ENCODE peak calls at places on chromosomes 4 and X, in eight cellular contexts. One of them, this sample, is unnamed.

GRCh38 chrX:39144323-39144722 is 343.1 kb downstream of the MID1IP1 start:
- DNase-seq in astrocyte of the spinal cord: no peak
- DNase-seq in MCF 10A: no peak
- DNase-seq in omental fat pad: no peak
- DNase-seq in HCT116: no peak
- DNase-seq in lower leg skin: no peak
- DNase-seq in pancreas: no peak
- DNase-seq in astrocyte of the cerebellum: no peak
- DNase-seq in this sample: no peak

GRCh38 chr4:40916880-40917279 is 167.1 kb downstream of the NSUN7 start:
- DNase-seq in MCF 10A: peak
- DNase-seq in pancreas: peak
- DNase-seq in HCT116: peak
- DNase-seq in astrocyte of the spinal cord: no peak
- DNase-seq in omental fat pad: no peak
- DNase-seq in lower leg skin: no peak
- DNase-seq in astrocyte of the cerebellum: no peak
- DNase-seq in this sample: no peak

GRCh38 chr4:139454646-139455045 is 725 bp downstream of the RAB33B start:
- DNase-seq in astrocyte of the spinal cord: peak
- DNase-seq in HCT116: no peak
- DNase-seq in pancreas: no peak
- DNase-seq in lower leg skin: no peak
- DNase-seq in omental fat pad: no peak
- DNase-seq in MCF 10A: no peak
- DNase-seq in astrocyte of the cerebellum: no peak
- DNase-seq in this sample: no peak

GRCh38 chrX:12901486-12901885 is 4.9 kb upstream of the TLR8 start:
- DNase-seq in pancreas: peak
- DNase-seq in astrocyte of the cerebellum: peak
- DNase-seq in lower leg skin: peak
- DNase-seq in omental fat pad: no peak
- DNase-seq in MCF 10A: peak
- DNase-seq in HCT116: peak
- DNase-seq in astrocyte of the spinal cord: peak
- DNase-seq in this sample: no peak

GRCh38 chr4:176729489-176729888 is 63.2 kb downstream of the VEGFC start:
- DNase-seq in MCF 10A: no peak
- DNase-seq in omental fat pad: no peak
- DNase-seq in pancreas: no peak
- DNase-seq in astrocyte of the spinal cord: no peak
- DNase-seq in lower leg skin: no peak
- DNase-seq in HCT116: no peak
- DNase-seq in astrocyte of the cerebellum: no peak
- DNase-seq in this sample: no peak

GRCh38 chr4:165475706-165476070 is 96.9 kb downstream of the CPE start:
- DNase-seq in MCF 10A: no peak
- DNase-seq in pancreas: no peak
- DNase-seq in lower leg skin: no peak
- DNase-seq in astrocyte of the cerebellum: no peak
- DNase-seq in astrocyte of the spinal cord: no peak
- DNase-seq in omental fat pad: no peak
- DNase-seq in HCT116: no peak
- DNase-seq in this sample: no peak

GRCh38 chrX:19799319-19800182 is 87.8 kb downstream of the SH3KBP1 start:
- DNase-seq in MCF 10A: no peak
- DNase-seq in pancreas: no peak
- DNase-seq in astrocyte of the cerebellum: no peak
- DNase-seq in omental fat pad: no peak
- DNase-seq in HCT116: no peak
- DNase-seq in lower leg skin: peak
- DNase-seq in astrocyte of the spinal cord: peak
- DNase-seq in this sample: no peak

GRCh38 chr4:165625281-165625680 is 246.5 kb downstream of the CPE start:
- DNase-seq in astrocyte of the cerebellum: no peak
- DNase-seq in omental fat pad: no peak
- DNase-seq in astrocyte of the spinal cord: no peak
- DNase-seq in HCT116: no peak
- DNase-seq in pancreas: no peak
- DNase-seq in lower leg skin: no peak
- DNase-seq in MCF 10A: no peak
- DNase-seq in this sample: no peak

GRCh38 chr4:129046055-129046959 is 47.0 kb downstream of the SCLT1 start:
- DNase-seq in pancreas: no peak
- DNase-seq in MCF 10A: no peak
- DNase-seq in astrocyte of the spinal cord: no peak
- DNase-seq in astrocyte of the cerebellum: no peak
- DNase-seq in lower leg skin: no peak
- DNase-seq in omental fat pad: no peak
- DNase-seq in HCT116: no peak
- DNase-seq in this sample: no peak

DNA sequence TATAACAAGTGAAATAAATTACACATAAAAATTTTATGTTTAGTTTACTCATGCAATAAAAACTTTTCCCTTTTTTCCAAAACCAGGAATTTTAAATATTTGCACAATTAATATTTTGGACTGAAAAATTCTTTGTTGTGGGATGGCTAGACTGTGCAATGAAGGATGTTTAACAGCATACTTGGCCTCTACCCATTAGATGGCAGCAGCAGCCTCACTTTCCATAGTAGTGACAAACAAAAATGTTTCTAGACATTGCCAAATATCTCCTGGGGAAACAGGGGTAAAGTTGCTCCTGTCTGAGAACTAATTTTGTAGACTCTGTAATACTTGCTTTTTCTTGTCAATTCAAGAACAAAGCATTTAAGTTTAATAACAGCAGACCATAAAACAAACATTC is 49.8 kb downstream of the SCLT1 start:
- DNase-seq in astrocyte of the cerebellum: peak
- DNase-seq in MCF 10A: peak
- DNase-seq in HCT116: no peak
- DNase-seq in omental fat pad: no peak
- DNase-seq in astrocyte of the spinal cord: peak
- DNase-seq in lower leg skin: no peak
- DNase-seq in pancreas: no peak
- DNase-seq in this sample: no peak
- TF ChIP-seq CTCF in astrocyte of the cerebellum: peak
- TF ChIP-seq CTCF in MCF 10A: peak
- TF ChIP-seq CTCF in HCT116: peak
- TF ChIP-seq CTCF in omental fat pad: no peak
- TF ChIP-seq CTCF in astrocyte of the spinal cord: peak
- TF ChIP-seq CTCF in lower leg skin: no peak
- TF ChIP-seq CTCF in pancreas: no peak
- TF ChIP-seq CTCF in this sample: no peak

GRCh38 chr4:109864134-109864533 is 16.2 kb downstream of the LRIT3 start:
- DNase-seq in HCT116: no peak
- DNase-seq in omental fat pad: no peak
- DNase-seq in pancreas: no peak
- DNase-seq in MCF 10A: no peak
- DNase-seq in lower leg skin: no peak
- DNase-seq in astrocyte of the spinal cord: no peak
- DNase-seq in astrocyte of the cerebellum: no peak
- DNase-seq in this sample: no peak
- TF ChIP-seq CTCF in HCT116: no peak
- TF ChIP-seq CTCF in omental fat pad: no peak
- TF ChIP-seq CTCF in pancreas: no peak
- TF ChIP-seq CTCF in MCF 10A: no peak
- TF ChIP-seq CTCF in lower leg skin: no peak
- TF ChIP-seq CTCF in astrocyte of the spinal cord: no peak
- TF ChIP-seq CTCF in astrocyte of the cerebellum: no peak
- TF ChIP-seq CTCF in this sample: no peak

DNA sequence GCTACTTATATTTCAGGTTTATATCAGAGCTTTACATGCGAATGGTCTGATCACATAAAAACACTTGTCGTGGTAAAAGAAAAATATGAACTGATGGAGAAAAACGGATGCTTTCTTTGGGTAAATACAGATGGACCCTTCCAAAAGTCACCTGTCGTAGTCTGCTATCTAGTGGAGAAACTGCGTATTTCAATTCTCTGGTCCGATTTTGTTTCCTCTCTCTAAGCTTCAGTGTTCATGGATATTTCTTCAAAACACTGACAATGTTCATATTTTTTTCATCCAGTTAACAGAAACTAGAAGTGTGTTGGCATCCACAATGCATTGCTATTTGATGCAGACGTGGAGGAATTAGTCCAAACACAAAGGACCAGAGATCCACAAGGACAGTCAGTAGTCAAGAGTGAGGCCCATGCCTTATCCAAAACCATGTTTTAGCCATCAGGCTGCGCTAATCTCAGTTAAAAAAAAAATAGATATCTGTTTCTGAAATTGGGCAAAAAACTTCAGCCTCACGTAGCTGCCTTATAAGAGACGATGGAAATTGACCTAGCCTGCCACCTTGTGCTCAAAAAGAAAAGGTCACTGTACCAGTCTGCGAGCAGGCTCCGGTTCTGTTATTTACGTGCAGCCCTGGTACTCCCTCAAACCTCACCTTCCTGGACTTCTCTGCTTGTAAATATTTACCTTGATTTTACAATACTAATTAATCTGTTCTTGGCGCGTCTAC is 16.0 kb downstream of the MEPE start:
- DNase-seq in astrocyte of the spinal cord: peak
- DNase-seq in astrocyte of the cerebellum: peak
- DNase-seq in lower leg skin: peak
- DNase-seq in HCT116: peak
- DNase-seq in MCF 10A: peak
- DNase-seq in pancreas: no peak
- DNase-seq in omental fat pad: no peak
- DNase-seq in this sample: no peak
- TF ChIP-seq CTCF in astrocyte of the spinal cord: peak
- TF ChIP-seq CTCF in astrocyte of the cerebellum: peak
- TF ChIP-seq CTCF in lower leg skin: no peak
- TF ChIP-seq CTCF in HCT116: peak
- TF ChIP-seq CTCF in MCF 10A: peak
- TF ChIP-seq CTCF in pancreas: peak
- TF ChIP-seq CTCF in omental fat pad: no peak
- TF ChIP-seq CTCF in this sample: peak

DNA sequence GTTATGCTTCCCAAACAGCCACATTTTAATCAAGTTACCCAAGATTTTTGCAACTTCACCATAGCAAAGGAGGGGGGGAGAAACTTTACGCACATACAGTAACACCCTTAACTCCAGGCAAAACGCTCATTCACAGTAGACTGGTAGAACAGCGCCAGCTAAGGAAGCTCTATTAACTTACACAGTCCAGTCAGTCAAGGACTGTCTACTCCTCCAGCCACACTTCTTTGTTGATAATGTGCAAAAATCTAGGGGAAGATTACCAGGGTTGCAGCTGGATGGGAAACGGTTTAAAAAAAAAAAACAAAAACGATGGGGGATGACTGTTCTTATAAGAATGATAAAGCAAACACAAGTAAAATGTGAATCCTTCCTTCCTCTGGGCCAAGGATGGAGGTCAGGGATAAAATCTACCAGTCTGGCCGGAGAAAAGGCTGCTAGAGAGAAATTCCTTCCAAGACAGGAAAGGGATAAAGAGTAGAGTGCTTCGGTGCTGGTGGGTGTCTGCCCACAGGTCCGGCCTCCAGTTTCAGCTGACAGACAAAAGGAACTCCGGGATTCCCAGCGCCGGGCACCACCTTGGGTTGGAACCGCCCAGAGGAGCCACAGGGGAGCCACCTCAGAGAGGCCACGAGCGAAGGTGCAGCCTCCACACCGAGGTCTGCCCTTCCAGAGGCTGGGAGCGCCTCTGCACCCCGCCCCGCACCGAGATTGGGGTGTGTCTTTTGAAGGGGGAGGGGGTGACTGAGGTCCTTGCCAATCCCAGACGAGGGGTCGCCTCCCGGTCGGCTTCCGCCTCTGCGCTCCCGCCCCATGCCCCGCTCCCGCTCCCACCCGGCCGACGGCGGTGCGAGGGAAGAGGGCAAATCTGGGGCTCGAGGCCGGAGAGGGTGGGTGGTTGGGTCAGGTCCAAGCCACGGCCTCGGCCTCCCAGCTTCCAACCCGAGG is 789 bp downstream of the ANKRD50 start:
- DNase-seq in astrocyte of the spinal cord: peak
- DNase-seq in omental fat pad: peak
- DNase-seq in HCT116: peak
- DNase-seq in astrocyte of the cerebellum: peak
- DNase-seq in MCF 10A: peak
- DNase-seq in lower leg skin: peak
- DNase-seq in pancreas: peak
- DNase-seq in this sample: peak
- TF ChIP-seq CTCF in astrocyte of the spinal cord: peak
- TF ChIP-seq CTCF in omental fat pad: no peak
- TF ChIP-seq CTCF in HCT116: no peak
- TF ChIP-seq CTCF in astrocyte of the cerebellum: peak
- TF ChIP-seq CTCF in MCF 10A: no peak
- TF ChIP-seq CTCF in lower leg skin: no peak
- TF ChIP-seq CTCF in pancreas: no peak
- TF ChIP-seq CTCF in this sample: peak

DNA sequence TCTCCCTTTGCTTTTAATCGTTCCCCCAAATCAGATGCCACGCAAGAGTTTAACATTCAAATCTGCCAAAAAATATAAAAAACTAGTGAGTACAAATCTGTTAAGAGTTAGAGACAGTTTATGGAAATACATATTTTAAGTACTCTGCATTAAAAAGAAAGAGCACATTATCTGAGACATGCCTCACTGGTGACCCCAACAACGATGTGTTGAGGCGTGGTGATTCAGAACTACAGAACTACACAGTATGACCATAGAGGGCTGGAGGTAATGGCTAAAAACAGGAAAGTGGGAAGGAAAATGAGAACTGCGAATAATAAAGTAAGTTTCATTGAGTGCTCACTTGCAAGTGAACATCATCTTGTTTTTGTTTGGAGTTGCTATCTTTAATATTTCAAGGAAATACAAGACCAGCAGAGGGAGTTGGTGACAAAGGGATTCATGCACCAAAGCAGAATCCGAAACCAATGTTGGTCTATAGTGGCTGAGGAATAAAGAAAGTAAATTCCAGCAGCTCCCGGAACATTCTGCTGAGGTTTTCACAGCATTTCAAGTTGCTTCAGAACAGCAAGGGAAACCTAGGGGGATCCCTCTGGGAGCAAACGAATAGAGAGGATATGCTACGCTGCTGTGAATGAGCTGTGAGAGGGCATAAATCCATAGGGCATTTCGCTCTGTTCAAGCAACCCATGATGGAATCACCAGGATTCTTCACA is 92.2 kb downstream of the DCHS2 start:
- DNase-seq in pancreas: no peak
- DNase-seq in HCT116: no peak
- DNase-seq in MCF 10A: peak
- DNase-seq in omental fat pad: no peak
- DNase-seq in astrocyte of the spinal cord: peak
- DNase-seq in astrocyte of the cerebellum: peak
- DNase-seq in lower leg skin: no peak
- DNase-seq in this sample: no peak
- TF ChIP-seq CTCF in pancreas: no peak
- TF ChIP-seq CTCF in HCT116: peak
- TF ChIP-seq CTCF in MCF 10A: peak
- TF ChIP-seq CTCF in omental fat pad: no peak
- TF ChIP-seq CTCF in astrocyte of the spinal cord: peak
- TF ChIP-seq CTCF in astrocyte of the cerebellum: peak
- TF ChIP-seq CTCF in lower leg skin: no peak
- TF ChIP-seq CTCF in this sample: peak

GRCh38 chr4:120156115-120156718 is 89.6 kb upstream of the MAD2L1 start:
- DNase-seq in astrocyte of the spinal cord: peak
- DNase-seq in pancreas: no peak
- DNase-seq in astrocyte of the cerebellum: peak
- DNase-seq in lower leg skin: no peak
- DNase-seq in HCT116: peak
- DNase-seq in omental fat pad: no peak
- DNase-seq in MCF 10A: peak
- DNase-seq in this sample: no peak
- TF ChIP-seq CTCF in astrocyte of the spinal cord: peak
- TF ChIP-seq CTCF in pancreas: peak
- TF ChIP-seq CTCF in astrocyte of the cerebellum: peak
- TF ChIP-seq CTCF in lower leg skin: no peak
- TF ChIP-seq CTCF in HCT116: peak
- TF ChIP-seq CTCF in omental fat pad: no peak
- TF ChIP-seq CTCF in MCF 10A: peak
- TF ChIP-seq CTCF in this sample: peak

GRCh38 chrX:53458082-53458481 is 23.9 kb upstream of the HSD17B10 start:
- DNase-seq in lower leg skin: no peak
- DNase-seq in pancreas: no peak
- DNase-seq in astrocyte of the cerebellum: no peak
- DNase-seq in MCF 10A: no peak
- DNase-seq in HCT116: no peak
- DNase-seq in astrocyte of the spinal cord: no peak
- DNase-seq in omental fat pad: no peak
- DNase-seq in this sample: no peak
- TF ChIP-seq CTCF in lower leg skin: no peak
- TF ChIP-seq CTCF in pancreas: no peak
- TF ChIP-seq CTCF in astrocyte of the cerebellum: peak
- TF ChIP-seq CTCF in MCF 10A: no peak
- TF ChIP-seq CTCF in HCT116: peak
- TF ChIP-seq CTCF in astrocyte of the spinal cord: no peak
- TF ChIP-seq CTCF in omental fat pad: no peak
- TF ChIP-seq CTCF in this sample: no peak